ENCODE peak calls at places on chromosome 7, in five cellular contexts. S is mesenteric fat pad; Q is stimulated activated CD4-positive, alpha-beta T cell treated with anti-CD3 and anti-CD28 coated beads, Interleukin-12 subunit alpha, Interleukin-12 subunit beta, amount 100 ng/mL, for 4 hours; O is A549; W is activated gamma-delta T cell treated with Interleukin-2 at 50 U/mL for 16 hours. M is an unnamed sample.

GRCh38 chr7:137731436-137731835 is 115.3 kb downstream of the DGKI start:
- DNase-seq in S (no peak), Q (no peak), O (no peak), W (no peak), M (no peak)

GRCh38 chr7:151462306-151462779 is 22.4 kb upstream of the CRYGN start:
- DNase-seq in S (no peak), Q (no peak), O (no peak), W (no peak), M (no peak)

GRCh38 chr7:45921699-45922519 is 837 bp upstream of the IGFBP3 start:
- DNase-seq in S (no peak), Q (no peak), O (peak), W (no peak), M (peak)

GRCh38 chr7:35860664-35861063 is 59.8 kb downstream of the SEPTIN7 start:
- DNase-seq in S (no peak), Q (no peak), O (no peak), W (no peak), M (no peak)

GRCh38 chr7:43234968-43235367 is 122.5 kb downstream of the HECW1 start:
- DNase-seq in S (no peak), Q (no peak), O (no peak), W (no peak), M (no peak)

GRCh38 chr7:128728608-128729007 is 10.6 kb upstream of the CALU start:
- DNase-seq in S (no peak), Q (no peak), O (no peak), W (no peak), M (no peak)

GRCh38 chr7:28144266-28144665 is 36.3 kb downstream of the JAZF1 start:
- DNase-seq in S (no peak), Q (no peak), O (no peak), W (no peak), M (no peak)

GRCh38 chr7:92177362-92177761 is 1.6 kb downstream of the LRRD1 start:
- DNase-seq in S (no peak), Q (no peak), O (peak), W (no peak), M (peak)

GRCh38 chr7:1300636-1301035 is 68.0 kb downstream of the UNCX start:
- DNase-seq in S (no peak), Q (no peak), O (no peak), W (no peak), M (no peak)

GRCh38 chr7:38561166-38561565 is 70.0 kb downstream of the AMPH start:
- DNase-seq in S (no peak), Q (no peak), O (no peak), W (no peak), M (peak)

GRCh38 chr7:156816943-156817572 is 75.9 kb downstream of the LMBR1 start:
- DNase-seq in S (no peak), Q (no peak), O (no peak), W (no peak), M (no peak)

GRCh38 chr7:24290004-24290641 is 6.1 kb downstream of the NPY start:
- DNase-seq in S (no peak), Q (peak), O (peak), W (no peak), M (peak)

GRCh38 chr7:111642373-111642772 is 80.1 kb upstream of the IMMP2L start:
- DNase-seq in S (no peak), Q (no peak), O (no peak), W (no peak), M (no peak)

GRCh38 chr7:155928583-155929145 is 116.4 kb upstream of the SHH start:
- DNase-seq in S (peak), Q (no peak), O (peak), W (no peak), M (no peak)

GRCh38 chr7:35820858-35821257 is 20.0 kb downstream of the SEPTIN7 start:
- DNase-seq in S (no peak), Q (no peak), O (no peak), W (no peak), M (no peak)

GRCh38 chr7:29146082-29146706 is at the start of gene CPVL:
- DNase-seq in S (no peak), Q (no peak), O (no peak), W (no peak), M (peak)

GRCh38 chr7:57641521-57642067 is 191.6 kb downstream of the ZNF716 start:
- DNase-seq in S (no peak), Q (no peak), O (no peak), W (no peak), M (no peak)

GRCh38 chr7:15011289-15011688 is 108.7 kb upstream of the DGKB start:
- DNase-seq in S (no peak), Q (no peak), O (no peak), W (no peak), M (no peak)

GRCh38 chr7:129514683-129515082 is 12.4 kb downstream of the SMKR1 start:
- DNase-seq in S (no peak), Q (no peak), O (no peak), W (no peak), M (peak)

GRCh38 chr7:137816696-137817320 is 30.0 kb downstream of the DGKI start:
- DNase-seq in S (no peak), Q (no peak), O (peak), W (no peak), M (peak)

GRCh38 chr7:37182011-37182478 is 266.6 kb downstream of the ELMO1 start:
- DNase-seq in S (no peak), Q (peak), O (peak), W (peak), M (peak)

GRCh38 chr7:74272305-74273038 is 16.7 kb upstream of the CLIP2 start:
- DNase-seq in S (no peak), Q (no peak), O (peak), W (no peak), M (peak)

GRCh38 chr7:105205592-105206211 is 183.0 kb downstream of the SRPK2 start:
- DNase-seq in S (no peak), Q (no peak), O (no peak), W (no peak), M (no peak)

GRCh38 chr7:71615017-71615416 is 483.1 kb downstream of the GALNT17 start:
- DNase-seq in S (no peak), Q (no peak), O (no peak), W (no peak), M (peak)

GRCh38 chr7:25083201-25083600 is 41.9 kb downstream of the CYCS start:
- DNase-seq in S (no peak), Q (no peak), O (no peak), W (no peak), M (peak)

GRCh38 chr7:123041085-123041484 is 45.6 kb upstream of the TAS2R16 start:
- DNase-seq in S (no peak), Q (no peak), O (no peak), W (no peak), M (peak)

GRCh38 chr7:15607541-15608210 is 45.9 kb upstream of the AGMO start:
- DNase-seq in S (no peak), Q (no peak), O (no peak), W (no peak), M (no peak)

GRCh38 chr7:77651544-77652162 is 44.6 kb upstream of the RSBN1L start:
- DNase-seq in S (no peak), Q (no peak), O (peak), W (peak), M (peak)